ENCODE peak calls at places on chromosomes 16 and 17, in seven cellular contexts. One of them, this sample, is unnamed.

GRCh38 chr16:80739523-80739922 is 64.9 kb downstream of the CDYL2 start:
- DNase-seq in AG09309: no peak
- DNase-seq in Calu3: no peak
- DNase-seq in Daoy: no peak
- DNase-seq in ovary: no peak
- DNase-seq in CD4-positive, alpha-beta T cell: no peak
- DNase-seq in activated gamma-delta T cell: no peak
- DNase-seq in this sample: no peak

GRCh38 chr16:3938471-3938842 is 57.9 kb upstream of the CREBBP start:
- DNase-seq in AG09309: no peak
- DNase-seq in Calu3: no peak
- DNase-seq in Daoy: no peak
- DNase-seq in ovary: no peak
- DNase-seq in CD4-positive, alpha-beta T cell: no peak
- DNase-seq in activated gamma-delta T cell: no peak
- DNase-seq in this sample: no peak

GRCh38 chr17:27076814-27077213 is 217.1 kb upstream of the WSB1 start:
- DNase-seq in AG09309: no peak
- DNase-seq in Calu3: no peak
- DNase-seq in Daoy: no peak
- DNase-seq in ovary: no peak
- DNase-seq in CD4-positive, alpha-beta T cell: no peak
- DNase-seq in activated gamma-delta T cell: no peak
- DNase-seq in this sample: no peak

GRCh38 chr16:29007865-29008593 is 23.2 kb downstream of the LAT start:
- DNase-seq in AG09309: no peak
- DNase-seq in Calu3: no peak
- DNase-seq in Daoy: peak
- DNase-seq in ovary: no peak
- DNase-seq in CD4-positive, alpha-beta T cell: peak
- DNase-seq in activated gamma-delta T cell: no peak
- DNase-seq in this sample: no peak

GRCh38 chr16:71515026-71515425 is 11.2 kb upstream of the CHST4 start:
- DNase-seq in AG09309: no peak
- DNase-seq in Calu3: peak
- DNase-seq in Daoy: no peak
- DNase-seq in ovary: no peak
- DNase-seq in CD4-positive, alpha-beta T cell: no peak
- DNase-seq in activated gamma-delta T cell: no peak
- DNase-seq in this sample: no peak

GRCh38 chr17:64449545-64449944 is 630 bp downstream of the MILR1 start:
- DNase-seq in AG09309: no peak
- DNase-seq in Calu3: no peak
- DNase-seq in Daoy: no peak
- DNase-seq in ovary: no peak
- DNase-seq in CD4-positive, alpha-beta T cell: no peak
- DNase-seq in activated gamma-delta T cell: no peak
- DNase-seq in this sample: no peak

GRCh38 chr17:76353599-76354316 is at the start of gene PRPSAP1:
- DNase-seq in AG09309: no peak
- DNase-seq in Calu3: peak
- DNase-seq in Daoy: peak
- DNase-seq in ovary: peak
- DNase-seq in CD4-positive, alpha-beta T cell: peak
- DNase-seq in activated gamma-delta T cell: peak
- DNase-seq in this sample: peak

GRCh38 chr17:56786989-56787482 is 46.7 kb downstream of the C17orf67 start:
- DNase-seq in AG09309: peak
- DNase-seq in Calu3: peak
- DNase-seq in Daoy: peak
- DNase-seq in ovary: no peak
- DNase-seq in CD4-positive, alpha-beta T cell: peak
- DNase-seq in activated gamma-delta T cell: no peak
- DNase-seq in this sample: no peak

GRCh38 chr17:29732613-29733012 is 109.9 kb upstream of the CORO6 start:
- DNase-seq in AG09309: no peak
- DNase-seq in Calu3: no peak
- DNase-seq in Daoy: no peak
- DNase-seq in ovary: no peak
- DNase-seq in CD4-positive, alpha-beta T cell: no peak
- DNase-seq in activated gamma-delta T cell: no peak
- DNase-seq in this sample: no peak

GRCh38 chr17:64441772-64442549 is 7.0 kb upstream of the MILR1 start:
- DNase-seq in AG09309: no peak
- DNase-seq in Calu3: no peak
- DNase-seq in Daoy: peak
- DNase-seq in ovary: no peak
- DNase-seq in CD4-positive, alpha-beta T cell: no peak
- DNase-seq in activated gamma-delta T cell: no peak
- DNase-seq in this sample: no peak

GRCh38 chr17:51260960-51261958 is 913 bp downstream of the UTP18 start:
- DNase-seq in AG09309: no peak
- DNase-seq in Calu3: peak
- DNase-seq in Daoy: peak
- DNase-seq in ovary: peak
- DNase-seq in CD4-positive, alpha-beta T cell: peak
- DNase-seq in activated gamma-delta T cell: peak
- DNase-seq in this sample: peak

GRCh38 chr17:47829870-47830269 is 1.5 kb downstream of the MRPL10 start:
- DNase-seq in AG09309: no peak
- DNase-seq in Calu3: no peak
- DNase-seq in Daoy: no peak
- DNase-seq in ovary: no peak
- DNase-seq in CD4-positive, alpha-beta T cell: no peak
- DNase-seq in activated gamma-delta T cell: no peak
- DNase-seq in this sample: no peak

GRCh38 chr16:77918792-77919707 is 103.3 kb upstream of the CLEC3A start:
- DNase-seq in AG09309: no peak
- DNase-seq in Calu3: no peak
- DNase-seq in Daoy: peak
- DNase-seq in ovary: no peak
- DNase-seq in CD4-positive, alpha-beta T cell: no peak
- DNase-seq in activated gamma-delta T cell: no peak
- DNase-seq in this sample: no peak

GRCh38 chr16:57092786-57093301 is 461 bp downstream of the CPNE2 start:
- DNase-seq in AG09309: no peak
- DNase-seq in Calu3: peak
- DNase-seq in Daoy: peak
- DNase-seq in ovary: peak
- DNase-seq in CD4-positive, alpha-beta T cell: peak
- DNase-seq in activated gamma-delta T cell: peak
- DNase-seq in this sample: peak

GRCh38 chr16:27752241-27752640 is 202.3 kb downstream of the KATNIP start:
- DNase-seq in AG09309: no peak
- DNase-seq in Calu3: no peak
- DNase-seq in Daoy: no peak
- DNase-seq in ovary: no peak
- DNase-seq in CD4-positive, alpha-beta T cell: no peak
- DNase-seq in activated gamma-delta T cell: no peak
- DNase-seq in this sample: no peak

GRCh38 chr17:74568116-74568873 is 986 bp upstream of the CD300H start:
- DNase-seq in AG09309: no peak
- DNase-seq in Calu3: no peak
- DNase-seq in Daoy: no peak
- DNase-seq in ovary: no peak
- DNase-seq in CD4-positive, alpha-beta T cell: no peak
- DNase-seq in activated gamma-delta T cell: no peak
- DNase-seq in this sample: no peak

GRCh38 chr16:72380283-72380682 is 208.3 kb upstream of the PMFBP1 start:
- DNase-seq in AG09309: no peak
- DNase-seq in Calu3: no peak
- DNase-seq in Daoy: no peak
- DNase-seq in ovary: no peak
- DNase-seq in CD4-positive, alpha-beta T cell: no peak
- DNase-seq in activated gamma-delta T cell: no peak
- DNase-seq in this sample: no peak

GRCh38 chr16:49280022-49280741 is 1.5 kb downstream of the CBLN1 start:
- DNase-seq in AG09309: no peak
- DNase-seq in Calu3: no peak
- DNase-seq in Daoy: peak
- DNase-seq in ovary: no peak
- DNase-seq in CD4-positive, alpha-beta T cell: no peak
- DNase-seq in activated gamma-delta T cell: no peak
- DNase-seq in this sample: peak

GRCh38 chr17:38619451-38619795 is 13.7 kb upstream of the SRCIN1 start:
- DNase-seq in AG09309: no peak
- DNase-seq in Calu3: no peak
- DNase-seq in Daoy: no peak
- DNase-seq in ovary: no peak
- DNase-seq in CD4-positive, alpha-beta T cell: no peak
- DNase-seq in activated gamma-delta T cell: no peak
- DNase-seq in this sample: no peak

GRCh38 chr16:67883872-67884261 is 818 bp upstream of the NRN1L start:
- DNase-seq in AG09309: no peak
- DNase-seq in Calu3: peak
- DNase-seq in Daoy: peak
- DNase-seq in ovary: peak
- DNase-seq in CD4-positive, alpha-beta T cell: peak
- DNase-seq in activated gamma-delta T cell: peak
- DNase-seq in this sample: peak

GRCh38 chr17:50283246-50283645 is 9.0 kb downstream of the TMEM92 start:
- DNase-seq in AG09309: no peak
- DNase-seq in Calu3: no peak
- DNase-seq in Daoy: no peak
- DNase-seq in ovary: peak
- DNase-seq in CD4-positive, alpha-beta T cell: no peak
- DNase-seq in activated gamma-delta T cell: no peak
- DNase-seq in this sample: no peak

GRCh38 chr16:14491831-14492529 is 138.1 kb downstream of the PARN start:
- DNase-seq in AG09309: no peak
- DNase-seq in Calu3: no peak
- DNase-seq in Daoy: no peak
- DNase-seq in ovary: no peak
- DNase-seq in CD4-positive, alpha-beta T cell: no peak
- DNase-seq in activated gamma-delta T cell: no peak
- DNase-seq in this sample: peak

GRCh38 chr16:30621765-30622164 is 11.6 kb upstream of the ZNF689 start:
- DNase-seq in AG09309: peak
- DNase-seq in Calu3: no peak
- DNase-seq in Daoy: peak
- DNase-seq in ovary: no peak
- DNase-seq in CD4-positive, alpha-beta T cell: no peak
- DNase-seq in activated gamma-delta T cell: no peak
- DNase-seq in this sample: no peak

GRCh38 chr17:35731932-35732805 is 730 bp downstream of the RASL10B start:
- DNase-seq in AG09309: no peak
- DNase-seq in Calu3: no peak
- DNase-seq in Daoy: no peak
- DNase-seq in ovary: peak
- DNase-seq in CD4-positive, alpha-beta T cell: no peak
- DNase-seq in activated gamma-delta T cell: no peak
- DNase-seq in this sample: no peak

GRCh38 chr16:61549332-61549731 is 486.9 kb downstream of the CDH8 start:
- DNase-seq in AG09309: no peak
- DNase-seq in Calu3: no peak
- DNase-seq in Daoy: no peak
- DNase-seq in ovary: no peak
- DNase-seq in CD4-positive, alpha-beta T cell: no peak
- DNase-seq in activated gamma-delta T cell: no peak
- DNase-seq in this sample: no peak